ENCODE peak calls at places on chromosome 16, in seven cellular contexts. One of them, this sample, is unnamed.

GRCh38 chr16:56625140-56625942 is at the start of gene MT1E:
- DNase-seq in CD8-positive, alpha-beta T cell: peak
- DNase-seq in PC-9: no peak
- DNase-seq in BE2C: no peak
- DNase-seq in WTC11: peak
- DNase-seq in endodermal cell: peak
- DNase-seq in CD4-positive, alpha-beta T cell: peak
- DNase-seq in this sample: no peak

GRCh38 chr16:47504599-47504998 is 43.5 kb downstream of the PHKB start:
- DNase-seq in CD8-positive, alpha-beta T cell: no peak
- DNase-seq in PC-9: no peak
- DNase-seq in BE2C: no peak
- DNase-seq in WTC11: no peak
- DNase-seq in endodermal cell: no peak
- DNase-seq in CD4-positive, alpha-beta T cell: no peak
- DNase-seq in this sample: no peak

GRCh38 chr16:89199241-89200123 is 855 bp downstream of the SLC22A31 start:
- DNase-seq in CD8-positive, alpha-beta T cell: no peak
- DNase-seq in PC-9: no peak
- DNase-seq in BE2C: no peak
- DNase-seq in WTC11: no peak
- DNase-seq in endodermal cell: no peak
- DNase-seq in CD4-positive, alpha-beta T cell: no peak
- DNase-seq in this sample: no peak

GRCh38 chr16:31727553-31727952 is 146.1 kb upstream of the ZNF267 start:
- DNase-seq in CD8-positive, alpha-beta T cell: no peak
- DNase-seq in PC-9: no peak
- DNase-seq in BE2C: no peak
- DNase-seq in WTC11: no peak
- DNase-seq in endodermal cell: no peak
- DNase-seq in CD4-positive, alpha-beta T cell: no peak
- DNase-seq in this sample: no peak

GRCh38 chr16:80085606-80086005 is 455.2 kb upstream of the DYNLRB2 start:
- DNase-seq in CD8-positive, alpha-beta T cell: no peak
- DNase-seq in PC-9: no peak
- DNase-seq in BE2C: no peak
- DNase-seq in WTC11: no peak
- DNase-seq in endodermal cell: no peak
- DNase-seq in CD4-positive, alpha-beta T cell: no peak
- DNase-seq in this sample: no peak

GRCh38 chr16:21265104-21265825 is 12.8 kb downstream of the CRYM start:
- DNase-seq in CD8-positive, alpha-beta T cell: no peak
- DNase-seq in PC-9: no peak
- DNase-seq in BE2C: no peak
- DNase-seq in WTC11: no peak
- DNase-seq in endodermal cell: no peak
- DNase-seq in CD4-positive, alpha-beta T cell: no peak
- DNase-seq in this sample: no peak

GRCh38 chr16:52229471-52229870 is 317.5 kb downstream of the TOX3 start:
- DNase-seq in CD8-positive, alpha-beta T cell: no peak
- DNase-seq in PC-9: no peak
- DNase-seq in BE2C: no peak
- DNase-seq in WTC11: no peak
- DNase-seq in endodermal cell: no peak
- DNase-seq in CD4-positive, alpha-beta T cell: no peak
- DNase-seq in this sample: no peak

GRCh38 chr16:12896562-12896961 is 4.8 kb upstream of the SHISA9 start:
- DNase-seq in CD8-positive, alpha-beta T cell: no peak
- DNase-seq in PC-9: no peak
- DNase-seq in BE2C: no peak
- DNase-seq in WTC11: peak
- DNase-seq in endodermal cell: peak
- DNase-seq in CD4-positive, alpha-beta T cell: no peak
- DNase-seq in this sample: peak

GRCh38 chr16:27365142-27366089 is 36.6 kb upstream of the IL21R start:
- DNase-seq in CD8-positive, alpha-beta T cell: no peak
- DNase-seq in PC-9: peak
- DNase-seq in BE2C: no peak
- DNase-seq in WTC11: no peak
- DNase-seq in endodermal cell: no peak
- DNase-seq in CD4-positive, alpha-beta T cell: no peak
- DNase-seq in this sample: no peak

GRCh38 chr16:70714526-70715112 is 28.8 kb upstream of the MTSS2 start:
- DNase-seq in CD8-positive, alpha-beta T cell: peak
- DNase-seq in PC-9: no peak
- DNase-seq in BE2C: no peak
- DNase-seq in WTC11: no peak
- DNase-seq in endodermal cell: no peak
- DNase-seq in CD4-positive, alpha-beta T cell: no peak
- DNase-seq in this sample: no peak

GRCh38 chr16:67247698-67248400 is 568 bp upstream of the FHOD1 start:
- DNase-seq in CD8-positive, alpha-beta T cell: no peak
- DNase-seq in PC-9: no peak
- DNase-seq in BE2C: no peak
- DNase-seq in WTC11: no peak
- DNase-seq in endodermal cell: no peak
- DNase-seq in CD4-positive, alpha-beta T cell: no peak
- DNase-seq in this sample: no peak

GRCh38 chr16:11650641-11651591 is 17.3 kb upstream of the SNN start:
- DNase-seq in CD8-positive, alpha-beta T cell: no peak
- DNase-seq in PC-9: no peak
- DNase-seq in BE2C: no peak
- DNase-seq in WTC11: no peak
- DNase-seq in endodermal cell: no peak
- DNase-seq in CD4-positive, alpha-beta T cell: no peak
- DNase-seq in this sample: no peak

GRCh38 chr16:15837761-15838160 is 19.1 kb downstream of the MYH11 start:
- DNase-seq in CD8-positive, alpha-beta T cell: no peak
- DNase-seq in PC-9: no peak
- DNase-seq in BE2C: no peak
- DNase-seq in WTC11: no peak
- DNase-seq in endodermal cell: no peak
- DNase-seq in CD4-positive, alpha-beta T cell: no peak
- DNase-seq in this sample: no peak

GRCh38 chr16:4663756-4664465 is 29.5 kb upstream of the NUDT16L1 start:
- DNase-seq in CD8-positive, alpha-beta T cell: no peak
- DNase-seq in PC-9: no peak
- DNase-seq in BE2C: no peak
- DNase-seq in WTC11: no peak
- DNase-seq in endodermal cell: no peak
- DNase-seq in CD4-positive, alpha-beta T cell: no peak
- DNase-seq in this sample: no peak

GRCh38 chr16:48870141-48870540 is 260.2 kb upstream of the N4BP1 start:
- DNase-seq in CD8-positive, alpha-beta T cell: no peak
- DNase-seq in PC-9: no peak
- DNase-seq in BE2C: no peak
- DNase-seq in WTC11: no peak
- DNase-seq in endodermal cell: no peak
- DNase-seq in CD4-positive, alpha-beta T cell: no peak
- DNase-seq in this sample: no peak

GRCh38 chr16:13307861-13308260 is 406.5 kb downstream of the SHISA9 start:
- DNase-seq in CD8-positive, alpha-beta T cell: no peak
- DNase-seq in PC-9: no peak
- DNase-seq in BE2C: no peak
- DNase-seq in WTC11: no peak
- DNase-seq in endodermal cell: no peak
- DNase-seq in CD4-positive, alpha-beta T cell: no peak
- DNase-seq in this sample: no peak

GRCh38 chr16:28846933-28847273 is 755 bp upstream of the TUFM start:
- DNase-seq in CD8-positive, alpha-beta T cell: no peak
- DNase-seq in PC-9: no peak
- DNase-seq in BE2C: no peak
- DNase-seq in WTC11: no peak
- DNase-seq in endodermal cell: peak
- DNase-seq in CD4-positive, alpha-beta T cell: no peak
- DNase-seq in this sample: no peak

GRCh38 chr16:5560084-5560483 is 462.5 kb upstream of the EEF2KMT start:
- DNase-seq in CD8-positive, alpha-beta T cell: no peak
- DNase-seq in PC-9: no peak
- DNase-seq in BE2C: no peak
- DNase-seq in WTC11: no peak
- DNase-seq in endodermal cell: no peak
- DNase-seq in CD4-positive, alpha-beta T cell: no peak
- DNase-seq in this sample: no peak

GRCh38 chr16:24753437-24753836 is 24.0 kb downstream of the TNRC6A start:
- DNase-seq in CD8-positive, alpha-beta T cell: no peak
- DNase-seq in PC-9: no peak
- DNase-seq in BE2C: no peak
- DNase-seq in WTC11: no peak
- DNase-seq in endodermal cell: no peak
- DNase-seq in CD4-positive, alpha-beta T cell: no peak
- DNase-seq in this sample: no peak

GRCh38 chr16:11755022-11755760 is 12.5 kb upstream of the TXNDC11 start:
- DNase-seq in CD8-positive, alpha-beta T cell: no peak
- DNase-seq in PC-9: no peak
- DNase-seq in BE2C: no peak
- DNase-seq in WTC11: no peak
- DNase-seq in endodermal cell: no peak
- DNase-seq in CD4-positive, alpha-beta T cell: no peak
- DNase-seq in this sample: no peak

GRCh38 chr16:87201052-87201451 is 116.1 kb downstream of the C16orf95 start:
- DNase-seq in CD8-positive, alpha-beta T cell: no peak
- DNase-seq in PC-9: no peak
- DNase-seq in BE2C: no peak
- DNase-seq in WTC11: no peak
- DNase-seq in endodermal cell: no peak
- DNase-seq in CD4-positive, alpha-beta T cell: no peak
- DNase-seq in this sample: no peak

GRCh38 chr16:20720251-20720650 is 21.4 kb downstream of the THUMPD1 start:
- DNase-seq in CD8-positive, alpha-beta T cell: no peak
- DNase-seq in PC-9: no peak
- DNase-seq in BE2C: no peak
- DNase-seq in WTC11: no peak
- DNase-seq in endodermal cell: no peak
- DNase-seq in CD4-positive, alpha-beta T cell: no peak
- DNase-seq in this sample: no peak

GRCh38 chr16:73064227-73064995 is 16.5 kb upstream of the ZFHX3 start:
- DNase-seq in CD8-positive, alpha-beta T cell: no peak
- DNase-seq in PC-9: no peak
- DNase-seq in BE2C: no peak
- DNase-seq in WTC11: peak
- DNase-seq in endodermal cell: peak
- DNase-seq in CD4-positive, alpha-beta T cell: no peak
- DNase-seq in this sample: no peak

GRCh38 chr16:88339926-88340754 is 42.6 kb upstream of the ZNF469 start:
- DNase-seq in CD8-positive, alpha-beta T cell: peak
- DNase-seq in PC-9: no peak
- DNase-seq in BE2C: no peak
- DNase-seq in WTC11: no peak
- DNase-seq in endodermal cell: no peak
- DNase-seq in CD4-positive, alpha-beta T cell: no peak
- DNase-seq in this sample: no peak

GRCh38 chr16:70152578-70153302 is 20.8 kb upstream of the CLEC18C start:
- DNase-seq in CD8-positive, alpha-beta T cell: no peak
- DNase-seq in PC-9: no peak
- DNase-seq in BE2C: no peak
- DNase-seq in WTC11: no peak
- DNase-seq in endodermal cell: no peak
- DNase-seq in CD4-positive, alpha-beta T cell: no peak
- DNase-seq in this sample: no peak

DNA sequence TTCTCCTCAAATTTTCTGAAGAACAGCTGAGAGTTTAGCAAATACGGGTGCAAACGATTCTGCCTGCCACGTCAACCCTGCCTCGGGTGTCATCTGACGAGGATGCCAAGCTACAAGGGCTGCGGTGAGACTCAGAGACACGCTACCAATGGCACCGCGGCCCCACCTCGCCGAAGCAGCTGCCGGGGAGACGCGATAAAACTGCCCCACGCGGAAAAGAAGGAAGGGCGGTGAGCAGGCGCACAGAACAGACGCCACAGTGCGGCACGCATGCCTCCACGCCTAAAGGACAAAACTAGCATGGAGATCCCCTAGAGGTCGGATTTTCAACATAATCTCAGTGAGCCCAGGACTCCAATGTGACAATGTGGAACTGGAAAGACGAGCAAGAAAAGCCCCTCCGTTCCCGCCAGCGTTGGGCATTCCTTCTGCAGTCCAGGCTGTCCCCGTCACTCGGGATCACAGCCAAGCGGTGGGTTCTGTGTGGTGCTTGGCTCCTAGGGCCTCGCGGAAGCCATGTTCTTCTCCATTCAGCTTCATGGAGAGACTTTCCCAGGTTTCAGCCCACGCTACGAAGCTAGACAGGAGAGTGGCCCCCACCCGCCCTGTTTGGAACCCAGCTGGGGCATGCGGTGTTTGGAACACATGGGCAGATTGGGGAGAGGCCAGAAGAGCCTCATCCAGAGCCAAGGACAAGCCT is 5.9 kb downstream of the LMF1 start:
- DNase-seq in CD8-positive, alpha-beta T cell: peak
- DNase-seq in PC-9: peak
- DNase-seq in BE2C: no peak
- DNase-seq in WTC11: no peak
- DNase-seq in endodermal cell: no peak
- DNase-seq in CD4-positive, alpha-beta T cell: peak
- DNase-seq in this sample: no peak
- TF ChIP-seq CTCF in CD8-positive, alpha-beta T cell: no peak
- TF ChIP-seq CTCF in PC-9: no peak
- TF ChIP-seq CTCF in BE2C: no peak
- TF ChIP-seq CTCF in WTC11: no peak
- TF ChIP-seq CTCF in endodermal cell: no peak
- TF ChIP-seq CTCF in CD4-positive, alpha-beta T cell: no peak
- TF ChIP-seq CTCF in this sample: no peak

DNA sequence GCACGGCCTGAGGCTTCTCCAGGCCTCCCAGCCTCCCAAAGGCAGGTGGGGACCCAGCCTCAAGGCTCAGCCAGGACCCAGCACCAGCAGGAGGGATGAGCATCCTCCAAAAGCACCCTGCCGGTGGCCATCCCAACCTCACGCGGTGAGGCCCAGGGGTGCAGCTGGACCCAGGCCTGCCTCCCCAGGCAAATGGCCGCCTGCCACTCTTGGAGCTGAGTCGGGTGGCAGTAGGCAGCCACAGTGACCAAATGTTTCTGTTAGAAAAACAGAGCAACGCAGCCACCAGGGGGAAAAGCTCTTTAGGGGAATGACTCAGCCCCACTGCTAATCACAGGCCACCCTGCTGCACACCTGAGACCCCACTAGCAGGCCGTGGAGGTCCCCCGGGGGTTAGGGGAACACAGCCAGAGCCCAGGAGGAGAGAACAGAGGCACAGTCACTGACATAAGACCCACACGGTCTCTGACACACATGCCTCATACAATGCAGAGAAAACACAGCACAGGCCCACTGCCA is 12.5 kb downstream of the BCAR1 start:
- DNase-seq in CD8-positive, alpha-beta T cell: no peak
- DNase-seq in PC-9: no peak
- DNase-seq in BE2C: peak
- DNase-seq in WTC11: peak
- DNase-seq in endodermal cell: no peak
- DNase-seq in CD4-positive, alpha-beta T cell: no peak
- DNase-seq in this sample: no peak
- TF ChIP-seq CTCF in CD8-positive, alpha-beta T cell: no peak
- TF ChIP-seq CTCF in PC-9: no peak
- TF ChIP-seq CTCF in BE2C: peak
- TF ChIP-seq CTCF in WTC11: no peak
- TF ChIP-seq CTCF in endodermal cell: peak
- TF ChIP-seq CTCF in CD4-positive, alpha-beta T cell: no peak
- TF ChIP-seq CTCF in this sample: no peak

GRCh38 chr16:85441189-85441889 is 171.8 kb upstream of the GSE1 start:
- DNase-seq in CD8-positive, alpha-beta T cell: no peak
- DNase-seq in PC-9: no peak
- DNase-seq in BE2C: no peak
- DNase-seq in WTC11: no peak
- DNase-seq in endodermal cell: no peak
- DNase-seq in CD4-positive, alpha-beta T cell: no peak
- DNase-seq in this sample: no peak
- TF ChIP-seq CTCF in CD8-positive, alpha-beta T cell: no peak
- TF ChIP-seq CTCF in PC-9: peak
- TF ChIP-seq CTCF in BE2C: no peak
- TF ChIP-seq CTCF in WTC11: no peak
- TF ChIP-seq CTCF in endodermal cell: peak
- TF ChIP-seq CTCF in CD4-positive, alpha-beta T cell: no peak
- TF ChIP-seq CTCF in this sample: no peak

GRCh38 chr16:78542419-78542818 is 443.0 kb downstream of the WWOX start:
- DNase-seq in CD8-positive, alpha-beta T cell: no peak
- DNase-seq in PC-9: no peak
- DNase-seq in BE2C: no peak
- DNase-seq in WTC11: no peak
- DNase-seq in endodermal cell: no peak
- DNase-seq in CD4-positive, alpha-beta T cell: no peak
- DNase-seq in this sample: no peak
- TF ChIP-seq CTCF in CD8-positive, alpha-beta T cell: no peak
- TF ChIP-seq CTCF in PC-9: no peak
- TF ChIP-seq CTCF in BE2C: no peak
- TF ChIP-seq CTCF in WTC11: no peak
- TF ChIP-seq CTCF in endodermal cell: no peak
- TF ChIP-seq CTCF in CD4-positive, alpha-beta T cell: no peak
- TF ChIP-seq CTCF in this sample: no peak

This sample was measured in endothelial cell.